ENCODE peak calls at places on chromosomes 11 and 22, in seven cellular contexts. X, Z, B, P, E, J and U are unnamed samples.

GRCh38 chr11:13298765-13299164 is 21.2 kb downstream of the BMAL1 start:
- DNase-seq in X (peak), Z (no peak), B (no peak), P (no peak), E (no peak), J (no peak), U (no peak)

GRCh38 chr11:130671801-130672700 is 223.6 kb downstream of the ADAMTS15 start:
- DNase-seq in X (no peak), Z (peak), B (peak), P (no peak), E (no peak), J (peak), U (no peak)

GRCh38 chr11:129208863-129209262 is 16.7 kb upstream of the ARHGAP32 start:
- DNase-seq in X (no peak), Z (no peak), B (peak), P (no peak), E (no peak), J (no peak), U (no peak)

GRCh38 chr22:32951081-32951806 is 106.9 kb downstream of the SYN3 start:
- DNase-seq in X (no peak), Z (peak), B (peak), P (no peak), E (no peak), J (no peak), U (no peak)

GRCh38 chr11:100445231-100445735 is 241.8 kb upstream of the ARHGAP42 start:
- DNase-seq in X (no peak), Z (no peak), B (peak), P (no peak), E (no peak), J (peak), U (no peak)

GRCh38 chr22:30892731-30893221 is 75.8 kb downstream of the MORC2 start:
- DNase-seq in X (peak), Z (no peak), B (no peak), P (no peak), E (no peak), J (no peak), U (peak)

GRCh38 chr11:107598225-107599139 is 7.5 kb downstream of the ELMOD1 start:
- DNase-seq in X (no peak), Z (peak), B (peak), P (no peak), E (peak), J (no peak), U (peak)

GRCh38 chr22:28310299-28310698 is 369.3 kb downstream of the TTC28 start:
- DNase-seq in X (no peak), Z (no peak), B (no peak), P (no peak), E (no peak), J (no peak), U (no peak)

GRCh38 chr11:61785837-61786402 is 6.5 kb downstream of the TMEM258 start:
- DNase-seq in X (peak), Z (no peak), B (no peak), P (no peak), E (no peak), J (no peak), U (no peak)

GRCh38 chr22:40326905-40327735 is 19.2 kb upstream of the ADSL start:
- DNase-seq in X (no peak), Z (no peak), B (peak), P (no peak), E (no peak), J (no peak), U (no peak)

GRCh38 chr11:77515063-77515462 is 41.2 kb upstream of the PAK1 start:
- DNase-seq in X (no peak), Z (no peak), B (no peak), P (no peak), E (no peak), J (no peak), U (no peak)

GRCh38 chr11:130886704-130887103 is 29.6 kb downstream of the SNX19 start:
- DNase-seq in X (no peak), Z (no peak), B (no peak), P (no peak), E (no peak), J (no peak), U (no peak)

GRCh38 chr11:67120881-67121710 is 2.0 kb downstream of the KDM2A start:
- DNase-seq in X (no peak), Z (no peak), B (peak), P (no peak), E (peak), J (peak), U (no peak)

GRCh38 chr11:10747733-10748132 is 3.3 kb upstream of the CTR9 start:
- DNase-seq in X (no peak), Z (no peak), B (no peak), P (no peak), E (no peak), J (no peak), U (no peak)

GRCh38 chr11:73386568-73386967 is 10.4 kb downstream of the RELT start:
- DNase-seq in X (no peak), Z (no peak), B (no peak), P (no peak), E (no peak), J (no peak), U (no peak)

GRCh38 chr11:96279421-96280290 is 63.3 kb downstream of the MAML2 start:
- DNase-seq in X (no peak), Z (no peak), B (peak), P (peak), E (no peak), J (no peak), U (no peak)

GRCh38 chr11:9838229-9838628 is 174.4 kb downstream of the SWAP70 start:
- DNase-seq in X (no peak), Z (no peak), B (no peak), P (peak), E (no peak), J (no peak), U (no peak)

GRCh38 chr11:122733301-122733686 is 77.8 kb downstream of the UBASH3B start:
- DNase-seq in X (no peak), Z (no peak), B (peak), P (no peak), E (no peak), J (no peak), U (no peak)

GRCh38 chr22:18987765-18988164 is 51.7 kb upstream of the PRODH start:
- DNase-seq in X (no peak), Z (no peak), B (peak), P (peak), E (no peak), J (peak), U (peak)

GRCh38 chr11:123301696-123302400 is 106.8 kb upstream of the CLMP start:
- DNase-seq in X (peak), Z (peak), B (peak), P (peak), E (peak), J (peak), U (peak)

GRCh38 chr22:42637555-42637954 is 2.8 kb downstream of the ATP5MGL start:
- DNase-seq in X (no peak), Z (no peak), B (no peak), P (no peak), E (no peak), J (no peak), U (no peak)

GRCh38 chr11:13972033-13972910 is 9.7 kb downstream of the SPON1 start:
- DNase-seq in X (no peak), Z (no peak), B (peak), P (no peak), E (no peak), J (no peak), U (no peak)

GRCh38 chr11:66264893-66265292 is 3.5 kb upstream of the RAB1B start:
- DNase-seq in X (peak), Z (peak), B (no peak), P (no peak), E (no peak), J (no peak), U (no peak)

GRCh38 chr11:72635931-72636330 is 38.3 kb downstream of the PDE2A start:
- DNase-seq in X (no peak), Z (no peak), B (no peak), P (no peak), E (no peak), J (no peak), U (no peak)

GRCh38 chr11:93113824-93114223 is 84.0 kb downstream of the SLC36A4 start:
- DNase-seq in X (no peak), Z (no peak), B (no peak), P (no peak), E (no peak), J (no peak), U (no peak)

GRCh38 chr11:45266693-45267451 is 19.3 kb downstream of the SYT13 start:
- DNase-seq in X (no peak), Z (peak), B (no peak), P (no peak), E (no peak), J (no peak), U (no peak)
- TF ChIP-seq CTCF in X (no peak), Z (peak), B (peak), P (no peak), E (peak), J (no peak), U (no peak)

GRCh38 chr11:70281114-70281729 is 10.7 kb downstream of the PPFIA1 start:
- DNase-seq in X (no peak), Z (no peak), B (peak), P (no peak), E (no peak), J (peak), U (no peak)
- TF ChIP-seq CTCF in X (no peak), Z (no peak), B (no peak), P (no peak), E (no peak), J (no peak), U (no peak)

DNA sequence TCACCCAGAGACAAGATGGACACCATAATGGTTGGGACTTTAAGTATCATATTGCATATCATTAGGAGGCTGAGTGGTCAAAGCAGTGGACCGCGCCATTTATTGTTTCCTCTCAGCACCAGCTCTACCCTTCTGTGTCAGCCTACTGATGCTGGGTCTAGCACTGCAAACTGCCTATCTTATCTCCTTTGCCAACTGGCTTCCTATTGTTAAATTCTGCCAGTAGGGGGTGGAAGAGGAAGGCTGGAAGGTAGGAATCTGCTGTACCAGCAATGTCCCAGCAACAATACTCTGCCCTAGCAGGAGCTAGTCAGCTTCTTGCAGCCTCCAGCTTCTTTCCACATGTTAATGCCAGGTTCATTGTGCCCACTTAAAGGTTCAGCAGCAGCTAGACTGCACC is 367.1 kb upstream of the PDGFD start:
- DNase-seq in X (no peak), Z (no peak), B (no peak), P (no peak), E (no peak), J (no peak), U (no peak)
- TF ChIP-seq CTCF in X (no peak), Z (no peak), B (no peak), P (no peak), E (peak), J (no peak), U (no peak)

GRCh38 chr11:127713226-127713625 is 712.7 kb upstream of the KIRREL3 start:
- DNase-seq in X (no peak), Z (no peak), B (no peak), P (no peak), E (no peak), J (no peak), U (no peak)
- TF ChIP-seq CTCF in X (no peak), Z (no peak), B (no peak), P (no peak), E (no peak), J (no peak), U (no peak)